ENCODE peak calls at places on chromosomes 4 and X, in eight cellular contexts. V is HFF-Myc; K is sciatic nerve; G is kidney tubule cell; O is stimulated activated CD8-positive, alpha-beta memory T cell treated with anti-CD3 and anti-CD28 coated beads, Interleukin-7, amount 100 ng/mL, for 24 hours; H is HTR-8/SVneo; T is fibroblast of gingiva; E is HFFc6. L is an unnamed sample.

GRCh38 chr4:17027495-17027894 is 129.1 kb upstream of the LDB2 start:
- DNase-seq in V (peak), K (no peak), G (peak), O (no peak), H (peak), T (peak), E (peak), L (peak)

GRCh38 chr4:128917781-128918180 is 108.3 kb downstream of the JADE1 start:
- DNase-seq in V (no peak), K (no peak), G (no peak), O (no peak), H (no peak), T (no peak), E (no peak), L (no peak)

GRCh38 chrX:39577976-39578962 is 519.5 kb downstream of the BCOR start:
- DNase-seq in V (no peak), K (peak), G (no peak), O (peak), H (no peak), T (no peak), E (no peak), L (peak)

GRCh38 chr4:2907706-2908293 is 55.4 kb downstream of the NOP14 start:
- DNase-seq in V (no peak), K (no peak), G (no peak), O (no peak), H (no peak), T (no peak), E (no peak), L (no peak)

GRCh38 chr4:24774452-24774851 is 20.9 kb upstream of the SOD3 start:
- DNase-seq in V (no peak), K (no peak), G (peak), O (no peak), H (no peak), T (peak), E (no peak), L (peak)

GRCh38 chr4:130124066-130124465 is 1028.1 kb downstream of the C4orf33 start:
- DNase-seq in V (no peak), K (no peak), G (no peak), O (no peak), H (no peak), T (no peak), E (no peak), L (no peak)

GRCh38 chr4:116397714-116398113 is 687.7 kb downstream of the TRAM1L1 start:
- DNase-seq in V (no peak), K (no peak), G (no peak), O (no peak), H (no peak), T (no peak), E (no peak), L (no peak)

GRCh38 chr4:73718375-73719373 is 21.7 kb upstream of the CXCL8 start:
- DNase-seq in V (no peak), K (no peak), G (peak), O (no peak), H (no peak), T (peak), E (no peak), L (peak)

GRCh38 chr4:162392938-162393337 is 229.1 kb upstream of the FSTL5 start:
- DNase-seq in V (no peak), K (no peak), G (no peak), O (no peak), H (no peak), T (no peak), E (no peak), L (no peak)

GRCh38 chr4:1009647-1010521 is 1.5 kb upstream of the FGFRL1 start:
- DNase-seq in V (no peak), K (peak), G (peak), O (peak), H (peak), T (peak), E (no peak), L (peak)

GRCh38 chr4:2366252-2367192 is 51.9 kb downstream of the ZFYVE28 start:
- DNase-seq in V (no peak), K (no peak), G (no peak), O (no peak), H (no peak), T (no peak), E (no peak), L (no peak)

GRCh38 chr4:179399054-179399782 is 1957.0 kb upstream of the AGA start:
- DNase-seq in V (no peak), K (no peak), G (no peak), O (no peak), H (no peak), T (no peak), E (no peak), L (no peak)

GRCh38 chr4:151389316-151389715 is 19.7 kb upstream of the FHIP1A start:
- DNase-seq in V (no peak), K (no peak), G (no peak), O (no peak), H (no peak), T (peak), E (no peak), L (peak)

GRCh38 chrX:46572295-46572936 is 1.1 kb upstream of the CHST7 start:
- DNase-seq in V (no peak), K (no peak), G (no peak), O (no peak), H (no peak), T (no peak), E (no peak), L (no peak)

GRCh38 chrX:23503835-23504539 is 163.3 kb upstream of the PRDX4 start:
- DNase-seq in V (peak), K (no peak), G (peak), O (no peak), H (peak), T (peak), E (peak), L (peak)

GRCh38 chr4:53763813-53764597 is 172.7 kb upstream of the LNX1 start:
- DNase-seq in V (peak), K (no peak), G (peak), O (no peak), H (peak), T (peak), E (peak), L (peak)

GRCh38 chr4:130486186-130486585 is 1390.2 kb downstream of the C4orf33 start:
- DNase-seq in V (no peak), K (no peak), G (no peak), O (no peak), H (no peak), T (no peak), E (peak), L (no peak)

GRCh38 chrX:65697915-65698796 is 30.7 kb downstream of the MSN start:
- DNase-seq in V (no peak), K (no peak), G (peak), O (peak), H (no peak), T (no peak), E (peak), L (no peak)

GRCh38 chr4:188282620-188283232 is 143.5 kb downstream of the TRIML1 start:
- DNase-seq in V (no peak), K (no peak), G (peak), O (no peak), H (no peak), T (no peak), E (no peak), L (no peak)

GRCh38 chrX:22325091-22325490 is 52.4 kb downstream of the CBLL2 start:
- DNase-seq in V (no peak), K (no peak), G (no peak), O (no peak), H (no peak), T (no peak), E (peak), L (peak)

GRCh38 chrX:3518870-3519269 is 172.4 kb upstream of the MXRA5 start:
- DNase-seq in V (no peak), K (no peak), G (peak), O (no peak), H (peak), T (peak), E (peak), L (peak)

GRCh38 chrX:96436105-96436504 is 248.5 kb upstream of the DIAPH2 start:
- DNase-seq in V (no peak), K (no peak), G (peak), O (no peak), H (no peak), T (peak), E (peak), L (peak)

GRCh38 chrX:41960142-41960541 is 36.8 kb upstream of the CASK start:
- DNase-seq in V (no peak), K (no peak), G (no peak), O (no peak), H (no peak), T (no peak), E (no peak), L (no peak)

GRCh38 chr4:156781852-156782251 is 189.7 kb downstream of the PDGFC start:
- DNase-seq in V (no peak), K (no peak), G (peak), O (no peak), H (peak), T (no peak), E (peak), L (peak)

GRCh38 chr4:15906024-15906443 is 32.5 kb downstream of the FGFBP1 start:
- DNase-seq in V (no peak), K (no peak), G (peak), O (no peak), H (no peak), T (no peak), E (no peak), L (no peak)

GRCh38 chr4:24394041-24394440 is 190.3 kb downstream of the DHX15 start:
- DNase-seq in V (no peak), K (no peak), G (peak), O (no peak), H (no peak), T (no peak), E (no peak), L (peak)

GRCh38 chrX:5113128-5113527 is 1115.5 kb downstream of the NLGN4X start:
- DNase-seq in V (no peak), K (no peak), G (peak), O (no peak), H (no peak), T (no peak), E (no peak), L (no peak)

GRCh38 chr4:55312491-55313101 is 33.4 kb upstream of the SRD5A3 start:
- DNase-seq in V (peak), K (no peak), G (peak), O (peak), H (no peak), T (peak), E (peak), L (peak)

GRCh38 chr4:55347610-55348228 is 1.7 kb downstream of the SRD5A3 start:
- DNase-seq in V (no peak), K (no peak), G (no peak), O (no peak), H (no peak), T (no peak), E (peak), L (no peak)

GRCh38 chr4:175542787-175543186 is 269.3 kb downstream of the GPM6A start:
- DNase-seq in V (no peak), K (no peak), G (no peak), O (no peak), H (no peak), T (no peak), E (no peak), L (no peak)